ENCODE peak calls at places on chromosomes 4 and X, in six cellular contexts. H is heart left ventricle; Y is HCT116; P is right lobe of liver; X is CD4-positive, alpha-beta memory T cell; I is heart right ventricle. J is an unnamed sample. For H3K4me1, the result is how much of the 10 kb centered on the place peaks cover.

GRCh38 chr4:116724249-116724648 is 361.1 kb downstream of the TRAM1L1 start:
- DNase-seq in P (no peak), X (no peak), H (no peak), Y (no peak), I (no peak), J (no peak)

GRCh38 chr4:187128226-187128625 is 404.6 kb upstream of the FAT1 start:
- DNase-seq in H (no peak), P (no peak), Y (no peak), X (no peak), I (no peak), J (no peak)

GRCh38 chr4:88511236-88511635 is 12.3 kb downstream of the PYURF start:
- DNase-seq in I (no peak), X (no peak), H (no peak), Y (no peak), P (no peak), J (no peak)

GRCh38 chrX:46927718-46928117 is 15.5 kb downstream of the JADE3 start:
- DNase-seq in Y (no peak), I (no peak), H (no peak), X (no peak), P (no peak), J (no peak)

GRCh38 chrX:104659037-104659744 is 93.2 kb downstream of the IL1RAPL2 start:
- DNase-seq in Y (no peak), H (no peak), X (no peak), I (no peak), P (no peak), J (no peak)

GRCh38 chr4:152970102-152970820 is 34.1 kb downstream of the FHDC1 start:
- DNase-seq in I (no peak), P (no peak), Y (no peak), X (no peak), H (no peak), J (no peak)

GRCh38 chrX:27571164-27571563 is 19.0 kb upstream of the DCAF8L2 start:
- DNase-seq in X (no peak), Y (no peak), P (no peak), I (no peak), H (no peak), J (no peak)

GRCh38 chr4:128600996-128601857 is 208.3 kb upstream of the JADE1 start:
- DNase-seq in P (no peak), X (no peak), I (peak), Y (peak), H (no peak), J (peak)

GRCh38 chr4:152935661-152936445 is at the start of gene FHDC1:
- DNase-seq in H (no peak), P (no peak), X (peak), I (no peak), Y (peak), J (no peak)

GRCh38 chr4:177480796-177481195 is 38.6 kb upstream of the AGA start:
- DNase-seq in P (no peak), I (no peak), X (no peak), Y (no peak), H (no peak), J (no peak)

GRCh38 chr4:36243355-36244256 is 708 bp downstream of the ARAP2 start:
- DNase-seq in P (peak), H (peak), Y (no peak), I (peak), X (no peak), J (peak)

GRCh38 chrX:143648705-143649104 is 12.8 kb upstream of the SLITRK4 start:
- DNase-seq in X (no peak), P (no peak), I (no peak), Y (no peak), H (no peak), J (no peak)

GRCh38 chr4:681736-682451 is 7.1 kb downstream of the SLC49A3 start:
- DNase-seq in X (peak), P (peak), I (no peak), H (peak), Y (no peak), J (peak)

GRCh38 chrX:131746491-131746968 is 202.7 kb downstream of the OR13H1 start:
- DNase-seq in P (peak), H (no peak), I (peak), X (peak), Y (peak), J (peak)

GRCh38 chr4:39433878-39434492 is 24.7 kb downstream of the RPL9 start:
- DNase-seq in Y (no peak), X (no peak), H (no peak), P (no peak), I (no peak), J (no peak)

GRCh38 chr4:181760560-181760959 is 482.6 kb upstream of the TENM3 start:
- DNase-seq in P (no peak), H (no peak), I (no peak), Y (no peak), X (no peak), J (no peak)

GRCh38 chrX:87679849-87680248 is 162.2 kb downstream of the KLHL4 start:
- DNase-seq in H (no peak), X (no peak), P (no peak), Y (no peak), I (no peak), J (no peak)

GRCh38 chr4:84171871-84172270 is 327.2 kb downstream of the NKX6-1 start:
- DNase-seq in Y (no peak), H (no peak), P (no peak), I (no peak), X (no peak), J (no peak)

GRCh38 chr4:83212041-83212851 is 72.4 kb downstream of the COQ2 start:
- DNase-seq in Y (no peak), P (no peak), X (peak), I (no peak), H (no peak), J (no peak)

GRCh38 chrX:113548308-113549015 is 707.8 kb upstream of the AMOT start:
- DNase-seq in I (no peak), H (no peak), P (no peak), X (no peak), Y (no peak), J (no peak)

GRCh38 chr4:104351696-104352095 is 143.0 kb downstream of the CXXC4 start:
- DNase-seq in Y (no peak), X (no peak), I (no peak), H (no peak), P (no peak), J (no peak)

GRCh38 chr4:40514409-40515025 is 115.1 kb downstream of the RBM47 start:
- DNase-seq in H (no peak), X (no peak), Y (no peak), P (peak), I (no peak), J (no peak)

GRCh38 chr4:1516881-1517480 is 110.7 kb upstream of the NKX1-1 start:
- DNase-seq in Y (no peak), P (no peak), H (no peak), X (no peak), I (peak), J (no peak)

GRCh38 chr4:113952452-113953029 is 26.9 kb downstream of the ARSJ start:
- DNase-seq in Y (peak), X (peak), I (no peak), H (no peak), P (no peak), J (peak)

GRCh38 chr4:76354517-76355473 is 48.3 kb downstream of the STBD1 start:
- DNase-seq in P (no peak), X (peak), I (no peak), Y (no peak), H (no peak), J (no peak)

GRCh38 chrX:31715675-31716074 is 643.8 kb upstream of the FTHL17 start:
- DNase-seq in Y (no peak), I (no peak), X (no peak), H (no peak), P (no peak), J (peak)

GRCh38 chrX:96924581-96924980 is 40.9 kb downstream of the RPA4 start:
- DNase-seq in I (no peak), P (no peak), X (no peak), H (no peak), Y (no peak), J (no peak)

GRCh38 chr4:113613503-113613902 is 148.0 kb downstream of the CAMK2D start:
- DNase-seq in Y (no peak), X (no peak), P (no peak), I (no peak), H (no peak), J (no peak)

GRCh38 chr4:21529214-21529613 is 419.4 kb downstream of the KCNIP4 start:
- DNase-seq in X (no peak), Y (no peak), H (no peak), P (no peak), I (no peak), J (no peak)

GRCh38 chr4:158578476-158578875 is 56.8 kb downstream of the RXFP1 start:
- DNase-seq in P (no peak), I (no peak), H (no peak), X (no peak), Y (peak), J (peak)

GRCh38 chr4:20017035-20017434 is 234.7 kb upstream of the SLIT2 start:
- DNase-seq in Y (no peak), X (no peak), P (no peak), I (no peak), H (no peak), J (no peak)

GRCh38 chr4:41594439-41594838 is 56.5 kb downstream of the LIMCH1 start:
- DNase-seq in P (no peak), X (no peak), I (peak), H (peak), Y (no peak), J (no peak)

GRCh38 chr4:185796176-185796575 is 15.8 kb downstream of the SORBS2 start:
- DNase-seq in I (no peak), Y (no peak), X (no peak), H (no peak), P (no peak), J (no peak)
- H3K4me1 ChIP-seq in I (half or more), Y (under half), X (under half), H (under half), P (under half), J (under half)

GRCh38 chr4:85500110-85500867 is 25.3 kb downstream of the ARHGAP24 start:
- DNase-seq in P (no peak), I (no peak), H (no peak), X (no peak), Y (no peak), J (no peak)
- H3K4me1 ChIP-seq in P (under half), I (under half), H (under half), X (under half), Y (under half), J (under half)

DNA sequence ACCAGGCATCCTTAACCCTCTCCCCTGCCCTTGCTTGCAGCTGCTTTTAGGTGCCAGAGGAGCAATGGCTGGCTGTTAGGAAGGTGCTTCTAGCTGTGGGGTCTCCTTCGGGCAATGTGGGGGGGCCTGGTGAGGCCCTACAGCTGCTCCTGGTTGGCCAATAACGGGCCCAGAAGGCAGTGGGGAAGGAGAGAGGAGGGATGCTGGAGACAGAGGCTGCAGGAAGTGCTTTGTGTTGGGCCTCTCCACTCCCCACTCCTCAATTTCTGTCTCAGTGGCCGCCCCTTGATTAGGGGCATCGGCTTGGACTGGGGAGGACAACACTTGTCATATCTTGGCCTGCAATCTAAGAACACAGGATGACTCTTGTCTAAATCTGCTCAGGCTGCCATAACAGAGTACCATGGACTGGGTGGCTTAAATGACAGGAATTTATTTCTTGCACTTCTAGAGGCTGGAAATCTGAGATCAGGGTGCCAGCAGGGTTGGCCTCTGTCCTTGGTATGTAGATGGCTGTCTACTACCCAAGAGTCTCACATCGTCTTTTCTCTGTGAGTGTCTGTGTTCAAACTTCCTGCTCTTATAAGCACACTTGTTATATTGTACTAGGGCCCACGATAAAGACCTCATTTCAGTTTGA is 374.3 kb downstream of the MID1IP1 start:
- DNase-seq in H (no peak), P (no peak), I (no peak), X (no peak), Y (no peak), J (no peak)
- H3K4me1 ChIP-seq in H (under half), P (under half), I (under half), X (under half), Y (under half), J (under half)

DNA sequence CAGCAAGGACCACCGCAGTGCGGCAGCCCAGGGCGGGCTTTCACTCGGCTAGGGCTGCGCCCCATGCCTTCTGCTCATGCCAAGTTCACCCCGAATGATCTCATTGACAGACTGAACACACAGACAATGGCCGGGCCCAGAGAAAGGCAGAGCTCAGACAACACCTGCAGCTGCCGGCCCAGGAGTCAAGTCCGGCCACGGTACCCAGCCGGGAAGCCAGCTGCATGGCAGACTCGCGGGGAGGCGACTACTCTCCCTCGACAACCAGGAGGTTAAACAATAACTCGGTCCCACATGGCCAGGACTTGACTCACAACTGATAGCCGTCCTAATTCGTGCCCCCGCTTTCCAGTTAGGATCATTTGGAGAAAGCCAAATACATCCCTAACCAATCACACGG is 50.4 kb downstream of the ABLIM2 start:
- DNase-seq in Y (no peak), I (no peak), H (peak), X (no peak), P (no peak), J (no peak)
- H3K4me1 ChIP-seq in Y (under half), I (under half), H (under half), X (under half), P (under half), J (under half)